ENCODE peak calls at places on chromosomes 16 and 17, in eight cellular contexts. M is HFFc6, B is heart right ventricle, X is uterus, U is foreskin fibroblast, Y is GM13977, I is activated B cell treated with CpG ODN at 0.5 μM for 24 hours, D is astrocyte of the cerebellum. K is an unnamed sample.

GRCh38 chr17:34997355-34997862 is 17.1 kb downstream of the LIG3 start:
- DNase-seq in M (peak), B (peak), X (peak), U (peak), Y (no peak), I (no peak), D (peak), K (no peak)

GRCh38 chr16:17080105-17080504 is 390.7 kb downstream of the XYLT1 start:
- DNase-seq in M (no peak), B (no peak), X (no peak), U (no peak), Y (no peak), I (no peak), D (no peak), K (no peak)

GRCh38 chr16:54503436-54503835 is 216.8 kb upstream of the IRX3 start:
- DNase-seq in M (no peak), B (no peak), X (no peak), U (peak), Y (no peak), I (no peak), D (peak), K (no peak)

GRCh38 chr16:29154676-29155121 is 169.8 kb downstream of the LAT start:
- DNase-seq in M (no peak), B (no peak), X (no peak), U (peak), Y (no peak), I (no peak), D (peak), K (no peak)

GRCh38 chr17:61813211-61813610 is 50.1 kb downstream of the BRIP1 start:
- DNase-seq in M (no peak), B (no peak), X (no peak), U (no peak), Y (no peak), I (no peak), D (no peak), K (no peak)

GRCh38 chr17:59893617-59894100 is 738 bp downstream of the RPS6KB1 start:
- DNase-seq in M (peak), B (no peak), X (no peak), U (peak), Y (peak), I (no peak), D (no peak), K (no peak)

GRCh38 chr17:81039854-81040758 is 5.2 kb downstream of the BAIAP2 start:
- DNase-seq in M (peak), B (no peak), X (peak), U (peak), Y (no peak), I (no peak), D (no peak), K (no peak)

GRCh38 chr17:66167189-66167815 is 24.6 kb downstream of the CEP112 start:
- DNase-seq in M (no peak), B (no peak), X (no peak), U (no peak), Y (no peak), I (no peak), D (no peak), K (no peak)

GRCh38 chr17:82249896-82250581 is 21.2 kb downstream of the SLC16A3 start:
- DNase-seq in M (no peak), B (no peak), X (no peak), U (no peak), Y (no peak), I (no peak), D (no peak), K (no peak)

GRCh38 chr17:46108550-46109110 is 84.6 kb downstream of the KANSL1 start:
- DNase-seq in M (no peak), B (no peak), X (no peak), U (no peak), Y (no peak), I (no peak), D (no peak), K (no peak)

GRCh38 chr17:17439971-17440843 is 36.6 kb upstream of the MED9 start:
- DNase-seq in M (peak), B (peak), X (no peak), U (peak), Y (peak), I (peak), D (peak), K (no peak)

GRCh38 chr17:76051571-76051970 is 20.7 kb downstream of the SRP68 start:
- DNase-seq in M (no peak), B (no peak), X (no peak), U (no peak), Y (no peak), I (no peak), D (no peak), K (no peak)

GRCh38 chr17:76250141-76250540 is 9.8 kb upstream of the RNF157 start:
- DNase-seq in M (no peak), B (no peak), X (no peak), U (no peak), Y (no peak), I (no peak), D (no peak), K (no peak)

GRCh38 chr16:79008869-79009179 is 591.7 kb downstream of the MAF start:
- DNase-seq in M (no peak), B (no peak), X (no peak), U (no peak), Y (no peak), I (no peak), D (no peak), K (no peak)

GRCh38 chr17:12756786-12757185 is 32.5 kb upstream of the ARHGAP44 start:
- DNase-seq in M (peak), B (no peak), X (no peak), U (peak), Y (no peak), I (no peak), D (no peak), K (no peak)

GRCh38 chr17:49817993-49818392 is 29.5 kb downstream of the KAT7 start:
- DNase-seq in M (no peak), B (no peak), X (no peak), U (no peak), Y (no peak), I (no peak), D (no peak), K (no peak)

GRCh38 chr16:79049040-79049439 is 551.5 kb downstream of the MAF start:
- DNase-seq in M (no peak), B (no peak), X (no peak), U (no peak), Y (no peak), I (no peak), D (no peak), K (no peak)

GRCh38 chr17:38897176-38897575 is 27.3 kb downstream of the LASP1 start:
- DNase-seq in M (no peak), B (peak), X (peak), U (peak), Y (no peak), I (no peak), D (no peak), K (no peak)

GRCh38 chr16:14509675-14510132 is 120.4 kb downstream of the PARN start:
- DNase-seq in M (no peak), B (no peak), X (no peak), U (peak), Y (no peak), I (no peak), D (no peak), K (no peak)

GRCh38 chr16:76222853-76223252 is 54.3 kb upstream of the CNTNAP4 start:
- DNase-seq in M (no peak), B (no peak), X (no peak), U (no peak), Y (no peak), I (no peak), D (no peak), K (no peak)

GRCh38 chr17:32357615-32358014 is 7.7 kb downstream of the ZNF207 start:
- DNase-seq in M (no peak), B (no peak), X (no peak), U (no peak), Y (no peak), I (no peak), D (no peak), K (no peak)

GRCh38 chr17:42221886-42222745 is 27.8 kb upstream of the GHDC start:
- DNase-seq in M (peak), B (no peak), X (no peak), U (peak), Y (peak), I (no peak), D (no peak), K (no peak)

GRCh38 chr16:55849536-55849935 is 16.6 kb upstream of the CES1 start:
- DNase-seq in M (no peak), B (no peak), X (no peak), U (no peak), Y (no peak), I (no peak), D (no peak), K (no peak)

GRCh38 chr16:30659507-30660423 is 1.5 kb downstream of the FBRS start:
- DNase-seq in M (no peak), B (no peak), X (peak), U (peak), Y (peak), I (peak), D (no peak), K (no peak)

GRCh38 chr16:3246876-3247275 is 9.6 kb downstream of the MEFV start:
- DNase-seq in M (no peak), B (no peak), X (no peak), U (no peak), Y (no peak), I (no peak), D (no peak), K (no peak)

GRCh38 chr17:67376509-67376891 is 581 bp upstream of the PITPNC1 start:
- DNase-seq in M (peak), B (no peak), X (no peak), U (peak), Y (peak), I (no peak), D (no peak), K (no peak)

GRCh38 chr17:81509048-81509686 is 3.4 kb downstream of the ACTG1 start:
- DNase-seq in M (no peak), B (no peak), X (no peak), U (peak), Y (no peak), I (no peak), D (no peak), K (no peak)

GRCh38 chr16:11254913-11255736 is 879 bp downstream of the SOCS1 start:
- DNase-seq in M (peak), B (no peak), X (peak), U (peak), Y (peak), I (peak), D (no peak), K (peak)

GRCh38 chr16:55488306-55488705 is 9.3 kb downstream of the MMP2 start:
- DNase-seq in M (no peak), B (no peak), X (peak), U (no peak), Y (no peak), I (no peak), D (no peak), K (no peak)

GRCh38 chr17:72392056-72393010 is 271.5 kb downstream of the SOX9 start:
- DNase-seq in M (peak), B (no peak), X (no peak), U (peak), Y (no peak), I (no peak), D (no peak), K (no peak)

GRCh38 chr16:82136956-82137818 is 32.8 kb downstream of the MPHOSPH6 start:
- DNase-seq in M (no peak), B (no peak), X (no peak), U (peak), Y (no peak), I (no peak), D (peak), K (no peak)

GRCh38 chr16:56591377-56592060 is 2.2 kb downstream of the MT3 start:
- DNase-seq in M (no peak), B (no peak), X (no peak), U (no peak), Y (no peak), I (no peak), D (no peak), K (no peak)

GRCh38 chr16:69031877-69032301 is 73.6 kb upstream of the HAS3 start:
- DNase-seq in M (no peak), B (no peak), X (no peak), U (no peak), Y (no peak), I (no peak), D (no peak), K (no peak)

DNA sequence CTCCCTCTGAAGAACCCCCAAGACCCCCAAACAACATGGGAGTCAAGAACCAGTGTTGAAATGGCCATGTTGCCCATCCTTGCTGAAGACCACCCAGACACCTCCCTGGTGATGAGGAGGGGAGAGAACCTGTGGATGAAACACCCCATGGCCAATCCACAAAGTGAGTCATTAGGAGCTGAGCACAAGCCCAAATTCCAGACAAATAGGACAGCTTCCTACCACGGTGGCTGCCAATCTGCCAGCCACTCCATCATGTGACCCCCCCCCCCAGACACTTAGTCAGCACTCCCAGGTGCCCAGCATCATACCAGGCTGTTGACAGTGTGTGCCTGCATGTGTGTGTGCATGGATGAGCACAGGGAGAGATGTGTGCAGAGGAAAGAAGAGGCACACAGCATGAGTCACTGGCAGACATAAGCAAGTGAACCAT is 26.4 kb upstream of the RPL38 start:
- DNase-seq in M (peak), B (no peak), X (no peak), U (peak), Y (no peak), I (no peak), D (no peak), K (no peak)
- TF ChIP-seq CTCF in M (peak), B (no peak), X (no peak), U (no peak), Y (no peak), I (no peak), D (no peak), K (no peak)

DNA sequence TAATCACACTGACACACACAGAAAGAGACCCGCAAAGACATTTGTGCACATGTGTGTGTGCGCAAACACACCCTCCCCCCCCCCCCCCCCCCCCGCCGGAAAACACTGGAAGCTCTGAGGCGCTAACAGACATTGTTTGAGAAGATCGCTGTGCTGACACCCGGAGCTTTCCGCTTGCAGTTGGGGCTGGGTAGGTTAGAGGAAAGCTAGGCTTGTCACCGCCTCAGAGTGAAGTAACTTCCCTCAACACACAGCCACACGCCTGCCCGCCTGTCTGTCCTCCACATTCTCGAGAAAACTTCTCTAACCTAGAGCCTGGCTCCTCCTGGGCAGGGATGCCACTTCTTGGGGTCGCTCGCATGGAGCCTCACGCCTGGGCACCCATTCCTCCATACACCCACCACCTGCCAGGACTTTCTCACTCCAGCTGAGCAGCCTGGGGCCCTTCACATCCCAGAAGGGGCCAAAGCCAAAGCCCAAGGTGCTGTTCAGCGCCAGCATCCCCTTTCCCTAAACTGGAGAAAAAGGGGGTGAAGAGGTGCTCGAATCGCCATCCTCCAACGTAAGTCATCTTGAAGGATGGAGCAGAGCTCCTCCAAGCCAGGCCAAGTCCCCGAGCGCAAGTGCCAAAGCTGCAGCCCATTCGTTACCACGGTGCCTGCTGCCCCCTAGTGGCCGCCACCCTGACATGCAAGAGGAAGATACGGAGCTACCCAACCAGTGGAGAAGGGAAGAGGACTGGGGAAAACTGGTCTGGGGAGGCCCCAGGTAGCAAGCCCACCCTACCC is 63.4 kb downstream of the MYO18A start:
- DNase-seq in M (peak), B (peak), X (peak), U (peak), Y (peak), I (peak), D (no peak), K (peak)
- TF ChIP-seq CTCF in M (peak), B (peak), X (peak), U (peak), Y (peak), I (peak), D (peak), K (peak)

GRCh38 chr16:286491-287297 is 3.7 kb downstream of the PDIA2 start:
- DNase-seq in M (no peak), B (no peak), X (no peak), U (no peak), Y (no peak), I (no peak), D (no peak), K (no peak)

GRCh38 chr16:287981-288920 is 5.3 kb downstream of the PDIA2 start:
- DNase-seq in M (no peak), B (no peak), X (no peak), U (no peak), Y (no peak), I (no peak), D (no peak), K (no peak)

GRCh38 chr16:285146-286055 is 2.4 kb downstream of the PDIA2 start:
- DNase-seq in M (no peak), B (no peak), X (no peak), U (no peak), Y (peak), I (no peak), D (no peak), K (no peak)

GRCh38 chr16:289395-289997 is 6.5 kb downstream of the PDIA2 start:
- DNase-seq in M (no peak), B (no peak), X (no peak), U (no peak), Y (no peak), I (no peak), D (no peak), K (no peak)

GRCh38 chr16:287298-287811 is 4.4 kb downstream of the PDIA2 start:
- DNase-seq in M (no peak), B (no peak), X (no peak), U (peak), Y (no peak), I (no peak), D (no peak), K (no peak)
- TF ChIP-seq CTCF in M (peak), B (no peak), X (no peak), U (no peak), Y (no peak), I (no peak), D (peak), K (no peak)

GRCh38 chr16:74650966-74651567 is 15.6 kb downstream of the RFWD3 start:
- DNase-seq in M (no peak), B (no peak), X (no peak), U (peak), Y (no peak), I (no peak), D (no peak), K (no peak)
- TF ChIP-seq CTCF in M (peak), B (peak), X (no peak), U (peak), Y (peak), I (peak), D (peak), K (peak)

GRCh38 chr17:27974531-27975145 is 67.8 kb upstream of the NLK start:
- DNase-seq in M (no peak), B (no peak), X (no peak), U (no peak), Y (no peak), I (no peak), D (no peak), K (no peak)
- TF ChIP-seq CTCF in M (no peak), B (no peak), X (no peak), U (no peak), Y (no peak), I (no peak), D (no peak), K (no peak)

K was measured in mesothelial cell of epicardium.